ENCODE peak calls at places on chromosomes 6 and 20, in seven cellular contexts. One of them, this sample, is unnamed. For H3K9me3, the result is how much of the 10 kb centered on the place peaks cover.

GRCh38 chr20:41011551-41012067 is 17.0 kb upstream of the TOP1 start:
- DNase-seq in upper lobe of right lung: no peak
- DNase-seq in right lobe of liver: no peak
- DNase-seq in neuronal stem cell: no peak
- DNase-seq in keratinocyte: no peak
- DNase-seq in fibroblast of lung: no peak
- DNase-seq in CD8-positive, alpha-beta T cell: no peak
- DNase-seq in this sample: no peak

GRCh38 chr6:133548409-133548808 is 307.3 kb downstream of the EYA4 start:
- DNase-seq in fibroblast of lung: peak
- DNase-seq in neuronal stem cell: no peak
- DNase-seq in keratinocyte: no peak
- DNase-seq in CD8-positive, alpha-beta T cell: no peak
- DNase-seq in right lobe of liver: no peak
- DNase-seq in upper lobe of right lung: no peak
- DNase-seq in this sample: no peak

GRCh38 chr6:109875973-109876372 is 102.1 kb upstream of the GPR6 start:
- DNase-seq in neuronal stem cell: no peak
- DNase-seq in right lobe of liver: no peak
- DNase-seq in fibroblast of lung: no peak
- DNase-seq in keratinocyte: no peak
- DNase-seq in upper lobe of right lung: no peak
- DNase-seq in CD8-positive, alpha-beta T cell: no peak
- DNase-seq in this sample: no peak

GRCh38 chr20:6696001-6696400 is 71.5 kb upstream of the BMP2 start:
- DNase-seq in CD8-positive, alpha-beta T cell: no peak
- DNase-seq in neuronal stem cell: no peak
- DNase-seq in fibroblast of lung: no peak
- DNase-seq in upper lobe of right lung: no peak
- DNase-seq in right lobe of liver: no peak
- DNase-seq in keratinocyte: no peak
- DNase-seq in this sample: no peak

GRCh38 chr6:132814716-132815570 is 574 bp downstream of the RPS12 start:
- DNase-seq in upper lobe of right lung: no peak
- DNase-seq in neuronal stem cell: no peak
- DNase-seq in fibroblast of lung: peak
- DNase-seq in keratinocyte: no peak
- DNase-seq in CD8-positive, alpha-beta T cell: peak
- DNase-seq in right lobe of liver: no peak
- DNase-seq in this sample: no peak

GRCh38 chr6:23532227-23532626 is 593.8 kb upstream of the NRSN1 start:
- DNase-seq in neuronal stem cell: no peak
- DNase-seq in CD8-positive, alpha-beta T cell: no peak
- DNase-seq in right lobe of liver: no peak
- DNase-seq in keratinocyte: no peak
- DNase-seq in upper lobe of right lung: no peak
- DNase-seq in fibroblast of lung: peak
- DNase-seq in this sample: no peak

GRCh38 chr20:38685271-38685670 is 39.0 kb upstream of the SLC32A1 start:
- DNase-seq in fibroblast of lung: no peak
- DNase-seq in CD8-positive, alpha-beta T cell: no peak
- DNase-seq in neuronal stem cell: no peak
- DNase-seq in right lobe of liver: no peak
- DNase-seq in upper lobe of right lung: no peak
- DNase-seq in keratinocyte: no peak
- DNase-seq in this sample: no peak

GRCh38 chr20:38599410-38599882 is 2.2 kb upstream of the ARHGAP40 start:
- DNase-seq in right lobe of liver: peak
- DNase-seq in upper lobe of right lung: peak
- DNase-seq in fibroblast of lung: no peak
- DNase-seq in CD8-positive, alpha-beta T cell: no peak
- DNase-seq in keratinocyte: no peak
- DNase-seq in neuronal stem cell: no peak
- DNase-seq in this sample: no peak

GRCh38 chr6:30490031-30490876 is 945 bp downstream of the HLA-E start:
- DNase-seq in right lobe of liver: peak
- DNase-seq in neuronal stem cell: peak
- DNase-seq in upper lobe of right lung: peak
- DNase-seq in keratinocyte: no peak
- DNase-seq in CD8-positive, alpha-beta T cell: peak
- DNase-seq in fibroblast of lung: peak
- DNase-seq in this sample: peak

GRCh38 chr20:49812463-49813304 is at the start of gene SLC9A8:
- DNase-seq in upper lobe of right lung: peak
- DNase-seq in right lobe of liver: peak
- DNase-seq in CD8-positive, alpha-beta T cell: peak
- DNase-seq in neuronal stem cell: peak
- DNase-seq in fibroblast of lung: peak
- DNase-seq in keratinocyte: peak
- DNase-seq in this sample: peak

GRCh38 chr6:105077592-105078463 is 102.0 kb downstream of the POPDC3 start:
- DNase-seq in right lobe of liver: no peak
- DNase-seq in CD8-positive, alpha-beta T cell: no peak
- DNase-seq in neuronal stem cell: peak
- DNase-seq in fibroblast of lung: peak
- DNase-seq in keratinocyte: no peak
- DNase-seq in upper lobe of right lung: no peak
- DNase-seq in this sample: no peak

GRCh38 chr20:52004720-52005119 is 186.9 kb downstream of the ZFP64 start:
- DNase-seq in right lobe of liver: no peak
- DNase-seq in CD8-positive, alpha-beta T cell: no peak
- DNase-seq in upper lobe of right lung: no peak
- DNase-seq in keratinocyte: no peak
- DNase-seq in fibroblast of lung: peak
- DNase-seq in neuronal stem cell: no peak
- DNase-seq in this sample: no peak

GRCh38 chr20:43728686-43729255 is 2.0 kb upstream of the GTSF1L start:
- DNase-seq in neuronal stem cell: no peak
- DNase-seq in right lobe of liver: no peak
- DNase-seq in keratinocyte: no peak
- DNase-seq in CD8-positive, alpha-beta T cell: no peak
- DNase-seq in upper lobe of right lung: no peak
- DNase-seq in fibroblast of lung: no peak
- DNase-seq in this sample: no peak

GRCh38 chr6:154932562-154933027 is 62.5 kb upstream of the TIAM2 start:
- DNase-seq in upper lobe of right lung: no peak
- DNase-seq in keratinocyte: no peak
- DNase-seq in fibroblast of lung: peak
- DNase-seq in CD8-positive, alpha-beta T cell: no peak
- DNase-seq in neuronal stem cell: no peak
- DNase-seq in right lobe of liver: no peak
- DNase-seq in this sample: no peak

GRCh38 chr6:111662192-111662793 is 56.6 kb upstream of the TRAF3IP2 start:
- DNase-seq in neuronal stem cell: no peak
- DNase-seq in right lobe of liver: no peak
- DNase-seq in fibroblast of lung: no peak
- DNase-seq in upper lobe of right lung: no peak
- DNase-seq in CD8-positive, alpha-beta T cell: no peak
- DNase-seq in keratinocyte: no peak
- DNase-seq in this sample: no peak

GRCh38 chr6:149951626-149952025 is 9.8 kb downstream of the ULBP2 start:
- DNase-seq in upper lobe of right lung: no peak
- DNase-seq in fibroblast of lung: no peak
- DNase-seq in right lobe of liver: no peak
- DNase-seq in keratinocyte: no peak
- DNase-seq in neuronal stem cell: no peak
- DNase-seq in CD8-positive, alpha-beta T cell: no peak
- DNase-seq in this sample: no peak

GRCh38 chr6:8556370-8557018 is 121.1 kb upstream of the SLC35B3 start:
- DNase-seq in right lobe of liver: no peak
- DNase-seq in keratinocyte: peak
- DNase-seq in fibroblast of lung: peak
- DNase-seq in CD8-positive, alpha-beta T cell: no peak
- DNase-seq in neuronal stem cell: no peak
- DNase-seq in upper lobe of right lung: no peak
- DNase-seq in this sample: no peak

GRCh38 chr6:92577077-92577719 is 842.2 kb downstream of the EPHA7 start:
- DNase-seq in keratinocyte: no peak
- DNase-seq in fibroblast of lung: peak
- DNase-seq in upper lobe of right lung: no peak
- DNase-seq in right lobe of liver: no peak
- DNase-seq in neuronal stem cell: peak
- DNase-seq in CD8-positive, alpha-beta T cell: no peak
- DNase-seq in this sample: no peak

GRCh38 chr20:61692476-61692875 is 373.2 kb downstream of the TAF4 start:
- DNase-seq in neuronal stem cell: no peak
- DNase-seq in upper lobe of right lung: no peak
- DNase-seq in keratinocyte: no peak
- DNase-seq in fibroblast of lung: no peak
- DNase-seq in right lobe of liver: no peak
- DNase-seq in CD8-positive, alpha-beta T cell: no peak
- DNase-seq in this sample: no peak

GRCh38 chr6:147506704-147507114 is 1.8 kb upstream of the SAMD5 start:
- DNase-seq in fibroblast of lung: peak
- DNase-seq in upper lobe of right lung: peak
- DNase-seq in keratinocyte: no peak
- DNase-seq in neuronal stem cell: peak
- DNase-seq in CD8-positive, alpha-beta T cell: no peak
- DNase-seq in right lobe of liver: peak
- DNase-seq in this sample: no peak

GRCh38 chr6:13760948-13761347 is 49.3 kb upstream of the RANBP9 start:
- DNase-seq in neuronal stem cell: no peak
- DNase-seq in right lobe of liver: no peak
- DNase-seq in keratinocyte: no peak
- DNase-seq in CD8-positive, alpha-beta T cell: no peak
- DNase-seq in upper lobe of right lung: no peak
- DNase-seq in fibroblast of lung: peak
- DNase-seq in this sample: no peak

GRCh38 chr6:55040102-55040848 is 134.0 kb upstream of the HCRTR2 start:
- DNase-seq in fibroblast of lung: peak
- DNase-seq in right lobe of liver: no peak
- DNase-seq in upper lobe of right lung: no peak
- DNase-seq in neuronal stem cell: no peak
- DNase-seq in CD8-positive, alpha-beta T cell: no peak
- DNase-seq in keratinocyte: no peak
- DNase-seq in this sample: no peak

GRCh38 chr6:27214126-27214601 is 33.3 kb upstream of the PRSS16 start:
- DNase-seq in upper lobe of right lung: no peak
- DNase-seq in neuronal stem cell: no peak
- DNase-seq in keratinocyte: no peak
- DNase-seq in CD8-positive, alpha-beta T cell: no peak
- DNase-seq in right lobe of liver: no peak
- DNase-seq in fibroblast of lung: no peak
- DNase-seq in this sample: no peak

GRCh38 chr6:27209659-27210269 is 37.7 kb upstream of the PRSS16 start:
- DNase-seq in fibroblast of lung: no peak
- DNase-seq in keratinocyte: no peak
- DNase-seq in CD8-positive, alpha-beta T cell: no peak
- DNase-seq in right lobe of liver: no peak
- DNase-seq in neuronal stem cell: no peak
- DNase-seq in upper lobe of right lung: no peak
- DNase-seq in this sample: no peak

GRCh38 chr6:27209167-27209566 is 38.3 kb upstream of the PRSS16 start:
- DNase-seq in keratinocyte: no peak
- DNase-seq in neuronal stem cell: no peak
- DNase-seq in fibroblast of lung: no peak
- DNase-seq in right lobe of liver: no peak
- DNase-seq in upper lobe of right lung: no peak
- DNase-seq in CD8-positive, alpha-beta T cell: no peak
- DNase-seq in this sample: no peak

GRCh38 chr6:27216874-27217273 is 30.6 kb upstream of the PRSS16 start:
- DNase-seq in fibroblast of lung: no peak
- DNase-seq in upper lobe of right lung: no peak
- DNase-seq in CD8-positive, alpha-beta T cell: no peak
- DNase-seq in neuronal stem cell: no peak
- DNase-seq in keratinocyte: no peak
- DNase-seq in right lobe of liver: no peak
- DNase-seq in this sample: no peak

GRCh38 chr6:27213544-27214125 is 33.9 kb upstream of the PRSS16 start:
- DNase-seq in right lobe of liver: no peak
- DNase-seq in upper lobe of right lung: no peak
- DNase-seq in CD8-positive, alpha-beta T cell: no peak
- DNase-seq in neuronal stem cell: no peak
- DNase-seq in keratinocyte: peak
- DNase-seq in fibroblast of lung: peak
- DNase-seq in this sample: no peak
- H3K9me3 ChIP-seq in right lobe of liver: under half
- H3K9me3 ChIP-seq in upper lobe of right lung: under half
- H3K9me3 ChIP-seq in CD8-positive, alpha-beta T cell: under half
- H3K9me3 ChIP-seq in neuronal stem cell: under half
- H3K9me3 ChIP-seq in keratinocyte: under half
- H3K9me3 ChIP-seq in fibroblast of lung: under half
- H3K9me3 ChIP-seq in this sample: under half

DNA sequence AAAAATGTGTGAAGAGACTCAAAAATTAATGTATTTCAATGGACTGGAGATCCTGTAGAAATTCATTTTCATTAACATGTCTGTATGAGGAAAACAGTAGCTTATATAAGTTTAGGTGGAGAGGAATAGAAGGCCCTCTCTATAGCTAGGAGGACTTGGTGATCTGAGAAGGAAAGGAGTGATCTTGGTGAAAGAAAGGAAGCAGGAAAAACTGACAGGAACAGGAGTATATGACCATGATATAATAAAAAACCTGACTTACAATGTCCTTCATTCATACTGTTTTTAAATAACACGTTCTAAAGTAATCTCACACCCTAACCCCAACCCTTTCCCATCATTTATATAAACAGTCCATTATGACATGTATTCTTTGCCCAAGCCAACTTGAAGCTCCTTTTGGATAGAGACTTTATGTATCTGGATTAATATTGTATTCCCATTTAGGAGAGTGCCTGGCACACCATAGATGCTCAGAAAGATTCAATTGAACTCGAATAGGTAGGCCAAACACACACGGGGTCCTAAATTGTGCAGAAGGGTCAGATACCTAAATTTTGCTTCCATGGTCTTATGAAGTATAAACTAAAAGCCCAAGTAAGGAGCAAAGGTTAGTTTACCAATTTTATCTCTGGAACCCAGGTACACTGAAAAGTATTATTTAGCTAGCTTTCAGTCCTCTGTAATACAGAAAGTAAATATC is 76.0 kb downstream of the OR2B2 start:
- DNase-seq in keratinocyte: no peak
- DNase-seq in neuronal stem cell: no peak
- DNase-seq in right lobe of liver: no peak
- DNase-seq in fibroblast of lung: no peak
- DNase-seq in upper lobe of right lung: no peak
- DNase-seq in CD8-positive, alpha-beta T cell: no peak
- DNase-seq in this sample: no peak
- H3K9me3 ChIP-seq in keratinocyte: under half
- H3K9me3 ChIP-seq in neuronal stem cell: under half
- H3K9me3 ChIP-seq in right lobe of liver: under half
- H3K9me3 ChIP-seq in fibroblast of lung: under half
- H3K9me3 ChIP-seq in upper lobe of right lung: under half
- H3K9me3 ChIP-seq in CD8-positive, alpha-beta T cell: under half
- H3K9me3 ChIP-seq in this sample: under half

GRCh38 chr6:78150425-78150824 is 497.6 kb downstream of the MEI4 start:
- DNase-seq in neuronal stem cell: no peak
- DNase-seq in keratinocyte: no peak
- DNase-seq in CD8-positive, alpha-beta T cell: no peak
- DNase-seq in fibroblast of lung: no peak
- DNase-seq in upper lobe of right lung: no peak
- DNase-seq in right lobe of liver: no peak
- DNase-seq in this sample: no peak
- H3K9me3 ChIP-seq in neuronal stem cell: under half
- H3K9me3 ChIP-seq in keratinocyte: under half
- H3K9me3 ChIP-seq in CD8-positive, alpha-beta T cell: under half
- H3K9me3 ChIP-seq in fibroblast of lung: under half
- H3K9me3 ChIP-seq in upper lobe of right lung: under half
- H3K9me3 ChIP-seq in right lobe of liver: under half
- H3K9me3 ChIP-seq in this sample: under half

GRCh38 chr6:71126506-71126905 is 162.1 kb upstream of the OGFRL1 start:
- DNase-seq in fibroblast of lung: no peak
- DNase-seq in keratinocyte: no peak
- DNase-seq in neuronal stem cell: no peak
- DNase-seq in right lobe of liver: no peak
- DNase-seq in CD8-positive, alpha-beta T cell: no peak
- DNase-seq in upper lobe of right lung: no peak
- DNase-seq in this sample: no peak
- H3K9me3 ChIP-seq in fibroblast of lung: under half
- H3K9me3 ChIP-seq in keratinocyte: under half
- H3K9me3 ChIP-seq in neuronal stem cell: under half
- H3K9me3 ChIP-seq in right lobe of liver: under half
- H3K9me3 ChIP-seq in CD8-positive, alpha-beta T cell: under half
- H3K9me3 ChIP-seq in upper lobe of right lung: under half
- H3K9me3 ChIP-seq in this sample: under half

This sample was measured in T-helper 17 cell.